ENCODE peak calls at places on chromosomes 2 and 18, in seven cellular contexts. One of them, this sample, is unnamed.

GRCh38 chr18:61989138-61989537 is 96.3 kb upstream of the RNF152 start:
- DNase-seq in A673: no peak
- DNase-seq in NAMALWA: no peak
- DNase-seq in EH: no peak
- DNase-seq in naive thymus-derived CD8-positive, alpha-beta T cell: no peak
- DNase-seq in non-pigmented ciliary epithelial cell: no peak
- DNase-seq in cardiac muscle cell: no peak
- DNase-seq in this sample: no peak

GRCh38 chr2:120231564-120231973 is 8.4 kb upstream of the TMEM185B start:
- DNase-seq in EH: no peak
- DNase-seq in naive thymus-derived CD8-positive, alpha-beta T cell: no peak
- DNase-seq in A673: no peak
- DNase-seq in cardiac muscle cell: no peak
- DNase-seq in non-pigmented ciliary epithelial cell: no peak
- DNase-seq in NAMALWA: no peak
- DNase-seq in this sample: no peak

GRCh38 chr2:17442334-17442733 is 75.9 kb downstream of the RAD51AP2 start:
- DNase-seq in A673: peak
- DNase-seq in NAMALWA: no peak
- DNase-seq in naive thymus-derived CD8-positive, alpha-beta T cell: no peak
- DNase-seq in non-pigmented ciliary epithelial cell: no peak
- DNase-seq in EH: no peak
- DNase-seq in cardiac muscle cell: no peak
- DNase-seq in this sample: no peak

GRCh38 chr18:8212893-8213805 is 396.1 kb upstream of the RAB12 start:
- DNase-seq in non-pigmented ciliary epithelial cell: peak
- DNase-seq in A673: no peak
- DNase-seq in NAMALWA: no peak
- DNase-seq in EH: peak
- DNase-seq in cardiac muscle cell: peak
- DNase-seq in naive thymus-derived CD8-positive, alpha-beta T cell: no peak
- DNase-seq in this sample: no peak

GRCh38 chr2:205929445-205930027 is 156.4 kb downstream of the INO80D start:
- DNase-seq in EH: no peak
- DNase-seq in A673: peak
- DNase-seq in naive thymus-derived CD8-positive, alpha-beta T cell: no peak
- DNase-seq in non-pigmented ciliary epithelial cell: no peak
- DNase-seq in NAMALWA: no peak
- DNase-seq in cardiac muscle cell: no peak
- DNase-seq in this sample: no peak

GRCh38 chr2:15293262-15293937 is 267.7 kb downstream of the NBAS start:
- DNase-seq in naive thymus-derived CD8-positive, alpha-beta T cell: no peak
- DNase-seq in cardiac muscle cell: no peak
- DNase-seq in EH: no peak
- DNase-seq in non-pigmented ciliary epithelial cell: no peak
- DNase-seq in NAMALWA: no peak
- DNase-seq in A673: no peak
- DNase-seq in this sample: peak

GRCh38 chr2:3034856-3035255 is 342.8 kb downstream of the EIPR1 start:
- DNase-seq in EH: no peak
- DNase-seq in A673: no peak
- DNase-seq in non-pigmented ciliary epithelial cell: no peak
- DNase-seq in NAMALWA: peak
- DNase-seq in naive thymus-derived CD8-positive, alpha-beta T cell: no peak
- DNase-seq in cardiac muscle cell: no peak
- DNase-seq in this sample: no peak

GRCh38 chr2:121451373-121451772 is 79.3 kb upstream of the RNU4ATAC start:
- DNase-seq in EH: no peak
- DNase-seq in cardiac muscle cell: no peak
- DNase-seq in naive thymus-derived CD8-positive, alpha-beta T cell: no peak
- DNase-seq in A673: no peak
- DNase-seq in NAMALWA: no peak
- DNase-seq in non-pigmented ciliary epithelial cell: no peak
- DNase-seq in this sample: no peak

GRCh38 chr18:6747646-6748045 is 18.1 kb downstream of the ARHGAP28 start:
- DNase-seq in EH: peak
- DNase-seq in naive thymus-derived CD8-positive, alpha-beta T cell: no peak
- DNase-seq in A673: no peak
- DNase-seq in cardiac muscle cell: peak
- DNase-seq in NAMALWA: no peak
- DNase-seq in non-pigmented ciliary epithelial cell: peak
- DNase-seq in this sample: peak

GRCh38 chr2:71466301-71467179 is 13.2 kb downstream of the DYSF start:
- DNase-seq in naive thymus-derived CD8-positive, alpha-beta T cell: no peak
- DNase-seq in EH: peak
- DNase-seq in non-pigmented ciliary epithelial cell: no peak
- DNase-seq in cardiac muscle cell: peak
- DNase-seq in NAMALWA: no peak
- DNase-seq in A673: peak
- DNase-seq in this sample: no peak

GRCh38 chr2:122736279-122736678 is 980.8 kb downstream of the TSN start:
- DNase-seq in NAMALWA: no peak
- DNase-seq in A673: no peak
- DNase-seq in non-pigmented ciliary epithelial cell: no peak
- DNase-seq in cardiac muscle cell: peak
- DNase-seq in naive thymus-derived CD8-positive, alpha-beta T cell: no peak
- DNase-seq in EH: peak
- DNase-seq in this sample: no peak

GRCh38 chr18:8380926-8381325 is 228.3 kb upstream of the RAB12 start:
- DNase-seq in EH: no peak
- DNase-seq in A673: no peak
- DNase-seq in non-pigmented ciliary epithelial cell: no peak
- DNase-seq in naive thymus-derived CD8-positive, alpha-beta T cell: no peak
- DNase-seq in cardiac muscle cell: no peak
- DNase-seq in NAMALWA: no peak
- DNase-seq in this sample: no peak

GRCh38 chr18:55838841-55839240 is 250.8 kb upstream of the TCF4 start:
- DNase-seq in NAMALWA: no peak
- DNase-seq in EH: peak
- DNase-seq in non-pigmented ciliary epithelial cell: no peak
- DNase-seq in naive thymus-derived CD8-positive, alpha-beta T cell: no peak
- DNase-seq in A673: no peak
- DNase-seq in cardiac muscle cell: peak
- DNase-seq in this sample: no peak

GRCh38 chr2:241950878-241951331 is 81.4 kb downstream of the RTP5 start:
- DNase-seq in A673: peak
- DNase-seq in NAMALWA: peak
- DNase-seq in cardiac muscle cell: peak
- DNase-seq in non-pigmented ciliary epithelial cell: no peak
- DNase-seq in EH: peak
- DNase-seq in naive thymus-derived CD8-positive, alpha-beta T cell: peak
- DNase-seq in this sample: no peak

GRCh38 chr2:202632682-202633081 is 2.1 kb upstream of the FAM117B start:
- DNase-seq in EH: no peak
- DNase-seq in cardiac muscle cell: peak
- DNase-seq in A673: no peak
- DNase-seq in naive thymus-derived CD8-positive, alpha-beta T cell: no peak
- DNase-seq in NAMALWA: no peak
- DNase-seq in non-pigmented ciliary epithelial cell: no peak
- DNase-seq in this sample: no peak

GRCh38 chr18:48543228-48543627 is 4.4 kb downstream of the CTIF start:
- DNase-seq in non-pigmented ciliary epithelial cell: no peak
- DNase-seq in cardiac muscle cell: no peak
- DNase-seq in naive thymus-derived CD8-positive, alpha-beta T cell: no peak
- DNase-seq in NAMALWA: no peak
- DNase-seq in EH: no peak
- DNase-seq in A673: no peak
- DNase-seq in this sample: no peak

GRCh38 chr18:51089691-51090090 is 59.7 kb downstream of the SMAD4 start:
- DNase-seq in non-pigmented ciliary epithelial cell: no peak
- DNase-seq in A673: no peak
- DNase-seq in cardiac muscle cell: no peak
- DNase-seq in naive thymus-derived CD8-positive, alpha-beta T cell: no peak
- DNase-seq in EH: peak
- DNase-seq in NAMALWA: peak
- DNase-seq in this sample: no peak

This sample was measured in epithelial cell of proximal tubule.